ENCODE peak calls at places on chromosomes 2 and 18, in six cellular contexts. V is HepG2, U is K562, K is GM12891, Q is GM12878, W is GM12892. E is an unnamed sample.

GRCh38 chr18:46158498-46158897 is 54.3 kb downstream of the HAUS1 start:
- DNase-seq in V (no peak), U (no peak), K (no peak), Q (no peak), W (no peak), E (no peak)

GRCh38 chr2:54669677-54670484 is 53.6 kb upstream of the EML6 start:
- DNase-seq in V (peak), U (no peak), K (no peak), Q (no peak), W (no peak), E (no peak)

GRCh38 chr2:12416600-12416999 is 300.1 kb upstream of the TRIB2 start:
- DNase-seq in V (peak), U (peak), K (no peak), Q (no peak), W (no peak), E (no peak)

GRCh38 chr2:65443509-65444200 is 11.3 kb upstream of the SPRED2 start:
- DNase-seq in V (no peak), U (no peak), K (no peak), Q (no peak), W (no peak), E (no peak)

GRCh38 chr2:234679766-234680687 is 183.1 kb upstream of the ARL4C start:
- DNase-seq in V (peak), U (no peak), K (no peak), Q (no peak), W (no peak), E (no peak)

GRCh38 chr2:236871500-236872001 is 214.1 kb upstream of the COPS8 start:
- DNase-seq in V (peak), U (no peak), K (no peak), Q (no peak), W (no peak), E (no peak)

GRCh38 chr2:8046849-8047248 is 635.0 kb upstream of the ID2 start:
- DNase-seq in V (no peak), U (no peak), K (no peak), Q (no peak), W (no peak), E (no peak)

GRCh38 chr2:145166716-145167115 is 646.8 kb upstream of the ZEB2 start:
- DNase-seq in V (no peak), U (no peak), K (no peak), Q (no peak), W (no peak), E (no peak)

GRCh38 chr2:146820672-146821071 is 1024.2 kb upstream of the ACVR2A start:
- DNase-seq in V (no peak), U (no peak), K (no peak), Q (no peak), W (no peak), E (no peak)

GRCh38 chr18:69838620-69839411 is 108.9 kb downstream of the CD226 start:
- DNase-seq in V (peak), U (peak), K (no peak), Q (peak), W (no peak), E (peak)

GRCh38 chr2:18934886-18935285 is 345.5 kb upstream of the NT5C1B start:
- DNase-seq in V (no peak), U (no peak), K (no peak), Q (no peak), W (no peak), E (no peak)

GRCh38 chr2:18930977-18931376 is 341.6 kb upstream of the NT5C1B start:
- DNase-seq in V (no peak), U (no peak), K (no peak), Q (no peak), W (no peak), E (peak)

GRCh38 chr2:18927525-18928232 is 338.3 kb upstream of the NT5C1B start:
- DNase-seq in V (peak), U (no peak), K (no peak), Q (no peak), W (no peak), E (no peak)

GRCh38 chr2:18926633-18927524 is 337.5 kb upstream of the NT5C1B start:
- DNase-seq in V (no peak), U (no peak), K (no peak), Q (no peak), W (no peak), E (no peak)

GRCh38 chr2:18932864-18933263 is 343.5 kb upstream of the NT5C1B start:
- DNase-seq in V (no peak), U (no peak), K (no peak), Q (no peak), W (no peak), E (no peak)
- TF ChIP-seq TAF1 in V (no peak), U (no peak), K (no peak), Q (no peak), W (no peak), E (no peak)

GRCh38 chr2:42164046-42164445 is 5.1 kb upstream of the EML4 start:
- DNase-seq in V (no peak), U (no peak), K (no peak), Q (no peak), W (no peak), E (no peak)

GRCh38 chr2:42167458-42167857 is 1.7 kb upstream of the EML4 start:
- DNase-seq in V (no peak), U (no peak), K (no peak), Q (no peak), W (no peak), E (no peak)

GRCh38 chr2:42161444-42161843 is 7.7 kb upstream of the EML4 start:
- DNase-seq in V (no peak), U (no peak), K (no peak), Q (no peak), W (no peak), E (no peak)

GRCh38 chr2:42164971-42165370 is 4.2 kb upstream of the EML4 start:
- DNase-seq in V (no peak), U (no peak), K (no peak), Q (no peak), W (no peak), E (no peak)

DNA sequence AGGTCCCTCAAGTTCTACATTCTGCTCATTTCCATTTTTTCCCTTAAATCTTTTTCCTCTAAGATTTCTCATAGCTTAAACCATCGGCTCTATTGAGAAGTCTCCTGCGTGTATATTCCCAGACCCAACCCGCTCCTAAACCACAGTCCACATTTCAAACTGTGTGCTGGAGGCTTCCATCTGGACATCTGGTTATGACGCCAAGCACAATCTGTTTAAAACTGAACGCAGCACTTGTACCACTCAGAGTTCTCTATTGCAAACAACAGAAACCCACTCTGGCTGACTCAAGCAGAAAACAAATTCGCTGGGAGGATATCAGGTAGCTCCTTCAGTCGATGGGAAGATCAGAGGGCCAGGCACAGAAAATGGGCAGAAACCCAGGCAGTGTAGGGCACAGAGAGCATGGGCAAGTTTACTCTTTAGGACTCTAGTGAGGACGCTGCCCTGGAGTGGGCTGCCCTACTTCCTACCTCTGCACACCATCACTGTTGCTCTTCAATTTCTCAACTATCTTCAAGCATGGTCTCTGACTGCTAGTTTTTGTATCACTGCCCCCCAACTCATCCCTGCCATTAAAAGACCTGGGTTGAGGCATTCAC is 5.6 kb upstream of the EML4 start:
- DNase-seq in V (no peak), U (no peak), K (no peak), Q (no peak), W (no peak), E (no peak)
- TF ChIP-seq TAF1 in V (no peak), U (no peak), K (no peak), Q (no peak), W (no peak), E (no peak)

DNA sequence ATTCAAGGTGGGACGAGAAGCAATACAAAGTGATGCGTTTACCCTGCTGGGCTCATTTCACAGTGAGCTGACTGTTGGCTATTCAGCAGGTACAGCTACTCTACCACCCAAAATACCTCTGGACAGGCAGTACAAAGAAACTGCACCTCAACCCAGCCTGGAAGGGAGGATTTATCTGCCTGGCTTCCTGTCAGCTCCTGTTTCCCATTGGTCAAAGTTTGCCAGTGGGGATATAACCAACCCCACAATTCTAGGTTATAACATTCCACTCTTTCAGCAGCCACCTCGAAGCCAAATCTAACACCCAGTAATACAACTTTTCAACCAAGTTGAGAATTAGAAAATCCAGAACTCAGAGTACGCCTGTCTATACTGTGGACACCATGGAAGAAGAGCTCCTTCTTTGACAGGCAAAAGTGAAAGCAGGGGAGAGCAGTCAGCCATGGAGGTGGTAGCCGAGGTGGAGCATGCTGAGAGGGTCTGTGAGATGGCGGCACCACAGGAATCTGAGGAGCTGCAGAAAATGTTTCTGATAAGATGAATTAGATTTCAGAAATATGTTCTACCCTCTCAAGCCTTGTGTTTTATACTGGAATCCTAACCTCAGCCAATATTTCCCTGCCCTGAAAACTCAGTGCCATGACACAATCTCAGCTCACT is 10.8 kb downstream of the DUSP19 start:
- DNase-seq in V (no peak), U (no peak), K (no peak), Q (no peak), W (no peak), E (no peak)
- TF ChIP-seq TAF1 in V (no peak), U (no peak), K (no peak), Q (peak), W (no peak), E (no peak)

GRCh38 chr18:38718365-38718901 is 1152.8 kb upstream of the CELF4 start:
- DNase-seq in V (no peak), U (no peak), K (no peak), Q (no peak), W (no peak), E (no peak)
- TF ChIP-seq TAF1 in V (no peak), U (no peak), K (no peak), Q (no peak), W (no peak), E (no peak)

DNA sequence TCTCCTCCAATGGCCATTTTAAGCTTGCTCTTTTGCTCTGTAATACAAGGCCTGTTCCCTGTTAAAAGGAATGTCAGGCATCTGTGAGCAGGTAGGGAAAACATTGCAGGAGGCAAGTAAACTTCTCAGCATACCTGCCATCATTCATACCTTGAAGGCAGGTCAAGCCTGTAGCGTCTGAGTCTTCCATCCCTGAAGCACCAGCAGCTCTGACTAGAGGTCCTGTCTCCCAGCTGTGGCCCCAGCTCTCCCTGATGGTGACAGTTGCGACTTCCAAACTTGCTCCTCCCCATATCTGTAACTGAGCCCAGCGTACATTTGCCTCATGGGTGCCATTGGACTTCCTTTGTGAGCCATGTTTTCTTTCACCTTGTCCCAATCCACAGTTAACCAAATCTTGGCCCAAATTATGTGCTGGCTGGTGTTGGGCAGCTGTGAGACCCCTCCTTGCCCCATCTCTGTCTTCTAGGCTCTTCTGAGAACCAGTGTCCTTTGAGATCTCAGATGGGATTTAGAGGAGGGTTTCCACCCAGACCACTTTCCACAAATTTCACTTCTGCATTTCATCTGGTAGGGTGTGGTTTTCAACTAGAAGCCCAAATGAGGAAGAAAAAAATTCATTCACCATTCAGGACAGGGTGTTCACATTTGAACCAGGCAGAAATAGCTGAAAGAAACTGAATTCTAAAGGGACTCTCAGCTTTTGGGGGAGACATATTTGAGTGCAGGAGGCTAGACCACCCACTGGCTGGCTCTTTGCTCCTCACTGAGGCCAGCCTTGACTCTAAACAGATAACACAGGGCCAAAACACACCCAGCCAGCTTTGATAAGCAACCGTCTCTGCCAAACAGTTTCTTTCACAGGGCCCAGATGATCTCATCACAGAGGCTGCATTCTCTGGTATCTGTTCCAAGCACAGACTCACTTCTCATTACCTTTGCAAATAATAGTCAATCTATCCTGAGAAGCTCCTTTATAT is 66.4 kb upstream of the MSH2 start:
- DNase-seq in V (no peak), U (peak), K (peak), Q (peak), W (no peak), E (no peak)
- TF ChIP-seq TAF1 in V (no peak), U (peak), K (no peak), Q (no peak), W (no peak), E (no peak)

GRCh38 chr2:178873912-178874311 is 66.7 kb upstream of the TTN start:
- DNase-seq in V (no peak), U (no peak), K (no peak), Q (no peak), W (no peak), E (no peak)
- TF ChIP-seq TAF1 in V (no peak), U (no peak), K (no peak), Q (no peak), W (no peak), E (no peak)